ENCODE peak calls at places on chromosomes 16 and 17, in five cellular contexts. N, D, X, K and T are unnamed samples. For H3K4me1 and H3K36me3, the result is how much of the 10 kb centered on the place peaks cover.

GRCh38 chr16:5003211-5003610 is 30.5 kb downstream of the NAGPA start:
- DNase-seq in N (no peak), D (no peak), X (no peak), K (no peak), T (no peak)

GRCh38 chr16:3819741-3820724 is 60.5 kb downstream of the CREBBP start:
- DNase-seq in N (peak), D (peak), X (no peak), K (no peak), T (no peak)

GRCh38 chr17:19387921-19388521 is 1.0 kb upstream of the MFAP4 start:
- DNase-seq in N (no peak), D (peak), X (peak), K (no peak), T (no peak)

GRCh38 chr17:39676198-39676819 is 8.1 kb downstream of the PNMT start:
- DNase-seq in N (peak), D (no peak), X (peak), K (no peak), T (peak)

GRCh38 chr17:71342726-71343125 is 778.1 kb upstream of the SOX9 start:
- DNase-seq in N (no peak), D (no peak), X (no peak), K (no peak), T (no peak)

GRCh38 chr17:59105852-59106462 is 723 bp downstream of the TRIM37 start:
- DNase-seq in N (peak), D (peak), X (peak), K (peak), T (peak)

GRCh38 chr16:79593074-79593531 is 7.4 kb downstream of the MAF start:
- DNase-seq in N (no peak), D (no peak), X (peak), K (no peak), T (no peak)

GRCh38 chr17:50396261-50397110 is 837 bp downstream of the LRRC59 start:
- DNase-seq in N (peak), D (peak), X (peak), K (peak), T (peak)

GRCh38 chr16:56970934-56971767 is 9.4 kb downstream of the CETP start:
- DNase-seq in N (no peak), D (no peak), X (peak), K (no peak), T (no peak)

GRCh38 chr16:85373741-85374570 is 239.2 kb upstream of the GSE1 start:
- DNase-seq in N (no peak), D (no peak), X (no peak), K (no peak), T (no peak)

GRCh38 chr16:4055748-4056147 is 60.5 kb downstream of the ADCY9 start:
- DNase-seq in N (no peak), D (no peak), X (no peak), K (no peak), T (no peak)

GRCh38 chr16:14399397-14400284 is 230.4 kb downstream of the PARN start:
- DNase-seq in N (peak), D (peak), X (no peak), K (peak), T (no peak)

GRCh38 chr16:47059991-47060390 is 83.8 kb downstream of the NETO2 start:
- DNase-seq in N (no peak), D (no peak), X (no peak), K (no peak), T (no peak)

GRCh38 chr16:88442811-88443576 is 10.1 kb upstream of the ZFPM1 start:
- DNase-seq in N (peak), D (peak), X (peak), K (peak), T (peak)

GRCh38 chr17:17213775-17214174 is 7.6 kb upstream of the PLD6 start:
- DNase-seq in N (no peak), D (no peak), X (no peak), K (no peak), T (no peak)

GRCh38 chr16:88773812-88774291 is 11.2 kb downstream of the PIEZO1 start:
- DNase-seq in N (peak), D (peak), X (peak), K (peak), T (no peak)

GRCh38 chr17:15981208-15981607 is 18.3 kb downstream of the ZSWIM7 start:
- DNase-seq in N (no peak), D (peak), X (no peak), K (no peak), T (no peak)

GRCh38 chr17:17814162-17815061 is 22.4 kb downstream of the SREBF1 start:
- DNase-seq in N (no peak), D (no peak), X (no peak), K (peak), T (no peak)

GRCh38 chr17:13230350-13230900 is 212.6 kb upstream of the ELAC2 start:
- DNase-seq in N (no peak), D (peak), X (no peak), K (no peak), T (no peak)

GRCh38 chr16:83085660-83086059 is 458.9 kb downstream of the CDH13 start:
- DNase-seq in N (no peak), D (no peak), X (no peak), K (no peak), T (no peak)

GRCh38 chr16:20984019-20984418 is 83.4 kb downstream of the LYRM1 start:
- DNase-seq in N (no peak), D (no peak), X (no peak), K (no peak), T (no peak)

GRCh38 chr16:72094266-72094610 is 591 bp downstream of the DHX38 start:
- DNase-seq in N (no peak), D (peak), X (no peak), K (no peak), T (no peak)

GRCh38 chr16:62950351-62950750 is 914.1 kb upstream of the CDH8 start:
- DNase-seq in N (no peak), D (no peak), X (no peak), K (no peak), T (no peak)

GRCh38 chr17:79671387-79671752 is 59.4 kb upstream of the ENPP7 start:
- DNase-seq in N (no peak), D (no peak), X (no peak), K (no peak), T (peak)

GRCh38 chr16:31010539-31010938 is at the start of gene STX1B:
- DNase-seq in N (no peak), D (no peak), X (peak), K (no peak), T (no peak)

GRCh38 chr17:57915532-57915931 is 39.7 kb downstream of the CUEDC1 start:
- DNase-seq in N (no peak), D (no peak), X (no peak), K (no peak), T (no peak)

DNA sequence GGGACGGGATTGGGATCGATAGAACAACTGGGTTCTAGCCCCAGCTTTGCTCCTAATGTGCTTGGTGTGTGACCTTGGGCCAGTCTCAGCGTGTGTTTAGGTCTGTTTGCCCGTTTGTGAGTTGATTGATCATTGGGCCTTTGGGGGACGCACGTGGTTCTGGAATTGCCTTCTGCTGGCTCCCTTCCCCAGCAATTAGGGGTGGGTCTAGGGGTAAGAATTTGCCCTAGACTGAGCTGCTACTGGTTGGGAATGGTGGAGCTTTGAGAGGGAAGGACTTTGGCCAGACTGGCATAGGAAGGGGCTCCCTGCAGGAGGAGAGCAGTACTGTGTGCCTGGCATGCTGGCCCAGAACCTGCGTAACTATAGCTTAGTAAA is 1.5 kb downstream of the SPNS2 start:
- DNase-seq in N (no peak), D (no peak), X (no peak), K (no peak), T (no peak)
- H3K4me1 ChIP-seq in N (under half), D (under half), X (under half), K (under half), T (under half)

GRCh38 chr17:78118801-78119241 is 9.7 kb downstream of the TMC6 start:
- DNase-seq in N (no peak), D (no peak), X (no peak), K (no peak), T (no peak)
- H3K36me3 ChIP-seq in N (under half), D (under half), X (under half), K (under half), T (under half)

GRCh38 chr17:74642556-74642955 is 19.0 kb upstream of the CD300E start:
- DNase-seq in N (no peak), D (no peak), X (no peak), K (no peak), T (no peak)

GRCh38 chr17:74641949-74642298 is 18.4 kb upstream of the CD300E start:
- DNase-seq in N (no peak), D (no peak), X (no peak), K (no peak), T (no peak)

GRCh38 chr17:74639704-74640142 is 16.2 kb upstream of the CD300E start:
- DNase-seq in N (no peak), D (no peak), X (no peak), K (no peak), T (no peak)

GRCh38 chr17:74642995-74643394 is 19.5 kb upstream of the CD300E start:
- DNase-seq in N (no peak), D (no peak), X (no peak), K (no peak), T (no peak)

GRCh38 chr17:74641224-74641948 is 17.8 kb upstream of the CD300E start:
- DNase-seq in N (no peak), D (no peak), X (no peak), K (no peak), T (no peak)
- H3K4me1 ChIP-seq in N (under half), D (under half), X (under half), K (under half), T (under half)

DNA sequence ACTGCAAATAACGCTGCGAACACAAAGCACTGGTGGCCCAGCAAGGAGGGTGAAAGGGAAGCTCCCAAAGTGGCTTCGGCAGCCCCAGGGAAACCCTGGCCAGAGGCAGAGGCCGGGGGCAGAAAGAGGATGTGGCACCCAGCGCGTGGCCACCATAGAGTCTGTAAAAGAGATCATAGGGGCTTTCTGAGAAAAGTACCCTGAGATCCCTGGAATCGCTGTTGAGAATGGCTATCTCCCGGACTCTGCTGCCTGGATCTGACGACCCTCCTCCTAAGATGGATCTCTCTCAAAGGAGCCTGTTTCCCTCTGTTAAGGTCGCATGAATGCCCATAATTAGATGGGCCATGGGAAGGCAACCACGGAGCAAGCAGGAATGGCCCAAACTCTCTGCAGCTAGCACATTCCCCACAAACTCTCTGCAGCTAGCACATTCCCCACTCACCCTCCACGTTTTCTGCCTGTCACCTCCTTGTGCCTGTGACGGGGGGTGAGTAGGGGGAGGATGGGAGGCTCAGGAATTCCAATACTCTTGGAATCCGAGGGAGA is 364.4 kb downstream of the XYLT1 start:
- DNase-seq in N (no peak), D (no peak), X (no peak), K (no peak), T (no peak)
- H3K36me3 ChIP-seq in N (under half), D (under half), X (under half), K (under half), T (under half)

DNA sequence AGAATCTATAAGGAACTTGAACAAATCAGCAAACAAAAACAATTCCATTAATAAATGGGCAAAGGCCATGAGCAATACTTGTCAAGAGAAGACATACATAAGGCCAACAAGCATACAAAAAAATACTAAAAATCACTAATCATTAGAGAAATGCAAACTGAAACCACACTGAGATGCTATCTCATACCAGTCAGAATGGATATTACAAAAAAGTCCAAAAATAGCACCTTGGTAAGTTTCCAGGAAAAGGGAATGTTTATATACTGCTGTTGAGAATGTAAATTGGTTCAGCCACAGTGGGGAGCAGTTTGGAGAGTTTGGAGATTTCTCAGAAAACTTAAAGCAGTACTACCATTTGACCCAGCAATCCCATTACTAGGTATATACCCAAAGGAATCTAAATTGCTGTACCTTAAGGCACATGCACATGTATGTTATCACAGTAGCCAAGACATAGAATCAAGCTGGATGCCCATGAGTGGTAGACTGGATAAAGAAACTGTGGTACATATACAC is 467.7 kb downstream of the CDH11 start:
- DNase-seq in N (no peak), D (no peak), X (no peak), K (no peak), T (no peak)
- H3K4me1 ChIP-seq in N (under half), D (under half), X (under half), K (under half), T (under half)

DNA sequence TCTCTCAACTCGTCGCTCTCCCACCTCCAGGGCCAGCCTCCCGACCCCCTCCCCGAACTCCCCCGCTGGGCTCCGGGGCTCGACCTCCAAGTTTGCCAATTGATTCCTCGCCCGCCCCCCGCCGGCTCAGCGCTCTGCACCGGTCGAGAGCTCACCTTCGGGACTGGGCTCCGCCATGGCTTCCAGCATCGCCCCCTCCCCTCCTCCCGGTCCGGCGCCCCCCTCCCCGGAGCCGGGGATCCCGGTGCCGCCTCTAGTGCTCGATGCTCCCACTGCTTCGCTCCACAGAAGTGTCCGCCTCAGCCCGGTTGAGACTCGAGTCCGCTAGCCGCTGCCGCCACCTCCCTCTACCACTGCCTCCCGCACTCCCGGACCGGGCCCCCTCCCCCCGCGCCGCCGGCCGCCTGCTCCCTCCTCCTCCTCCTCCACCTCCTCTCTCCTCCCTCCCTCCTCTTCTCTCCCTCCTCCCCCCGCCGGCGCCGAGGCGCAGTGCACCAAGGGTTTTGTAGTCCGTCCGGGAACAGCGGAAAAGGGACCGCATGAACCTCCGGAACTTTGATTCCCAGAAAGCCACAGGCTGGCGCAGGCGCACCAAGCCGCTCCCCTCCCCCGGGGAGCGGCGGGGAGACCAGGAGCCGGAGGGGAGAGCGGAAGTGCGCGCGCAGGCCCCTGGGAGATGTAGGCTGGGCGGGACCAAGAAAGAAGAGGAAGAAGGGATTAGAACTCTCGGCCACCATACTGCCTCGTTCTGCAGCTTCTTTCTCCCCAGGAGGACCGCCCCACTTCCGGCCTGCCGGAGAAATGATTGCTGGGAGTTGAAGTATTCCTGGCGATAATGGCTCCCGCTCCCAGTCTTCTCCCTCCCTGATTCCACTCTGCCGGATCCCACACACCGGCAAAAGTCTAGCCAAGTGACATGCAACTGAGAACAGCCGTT is at the start of gene PHF23:
- DNase-seq in N (peak), D (peak), X (peak), K (peak), T (peak)
- H3K36me3 ChIP-seq in N (under half), D (under half), X (under half), K (under half), T (under half)

GRCh38 chr17:68578236-68578635 is 22.9 kb downstream of the FAM20A start:
- DNase-seq in N (no peak), D (no peak), X (no peak), K (no peak), T (no peak)

GRCh38 chr17:68576811-68577551 is 24.2 kb downstream of the FAM20A start:
- DNase-seq in N (peak), D (no peak), X (no peak), K (no peak), T (no peak)

GRCh38 chr17:68581863-68582645 is 19.1 kb downstream of the FAM20A start:
- DNase-seq in N (no peak), D (no peak), X (no peak), K (no peak), T (no peak)

GRCh38 chr17:68579194-68579900 is 21.8 kb downstream of the FAM20A start:
- DNase-seq in N (no peak), D (no peak), X (no peak), K (no peak), T (no peak)

GRCh38 chr17:68580236-68580903 is 20.8 kb downstream of the FAM20A start:
- DNase-seq in N (no peak), D (no peak), X (no peak), K (no peak), T (peak)
- H3K4me1 ChIP-seq in N (under half), D (under half), X (under half), K (under half), T (under half)

DNA sequence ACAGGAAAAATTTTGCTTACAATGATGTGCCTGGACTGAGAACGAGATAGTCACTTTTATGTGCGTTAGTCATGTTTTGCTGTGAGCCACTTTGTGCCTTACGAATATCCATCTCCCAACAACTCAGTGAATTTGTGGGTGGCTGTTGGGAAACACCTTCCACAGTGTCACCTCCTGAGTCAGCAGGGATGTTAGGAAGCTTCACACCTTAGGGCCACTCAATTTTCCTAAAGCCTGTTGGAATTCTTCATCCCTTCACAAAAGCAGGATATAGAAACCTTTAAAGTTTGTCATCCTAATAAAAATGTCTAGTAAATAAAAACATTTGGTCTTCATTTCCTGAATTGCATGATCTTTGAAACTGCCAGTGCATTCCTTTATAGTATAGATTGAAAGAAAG is 4.3 kb upstream of the KRTAP3-1 start:
- DNase-seq in N (no peak), D (peak), X (no peak), K (no peak), T (no peak)
- H3K36me3 ChIP-seq in N (under half), D (under half), X (under half), K (under half), T (under half)

GRCh38 chr16:37511-37910 is 15.9 kb downstream of the POLR3K start:
- DNase-seq in N (no peak), D (no peak), X (peak), K (no peak), T (no peak)

GRCh38 chr16:36336-36984 is 16.9 kb downstream of the POLR3K start:
- DNase-seq in N (no peak), D (no peak), X (no peak), K (no peak), T (no peak)

GRCh38 chr16:42069-42457 is 11.3 kb downstream of the POLR3K start:
- DNase-seq in N (no peak), D (no peak), X (no peak), K (no peak), T (no peak)

GRCh38 chr16:41439-42068 is 11.9 kb downstream of the POLR3K start:
- DNase-seq in N (no peak), D (no peak), X (no peak), K (no peak), T (no peak)

GRCh38 chr16:38941-39892 is 14.2 kb downstream of the POLR3K start:
- DNase-seq in N (no peak), D (peak), X (peak), K (no peak), T (peak)
- H3K4me1 ChIP-seq in N (under half), D (under half), X (under half), K (under half), T (under half)